ENCODE peak calls at places on chromosomes 13 and 19, in eight cellular contexts. T, A, B, N, L, Q, I and S are unnamed samples.

GRCh38 chr19:1377965-1378785 is 5.5 kb upstream of the NDUFS7 start:
- ATAC-seq in T (no peak), A (no peak), B (no peak), N (no peak), L (peak; percentile 8), Q (peak; percentile 16), I (no peak), S (no peak)

GRCh38 chr19:33000910-33001309 is 28.9 kb downstream of the FAAP24 start:
- ATAC-seq in T (no peak), A (no peak), B (no peak), N (no peak), L (no peak), Q (no peak), I (no peak), S (no peak)

GRCh38 chr13:50580684-50581305 is 262.7 kb downstream of the DLEU7 start:
- ATAC-seq in T (peak; percentile 78), A (peak; percentile 93), B (no peak), N (no peak), L (no peak), Q (no peak), I (peak; percentile 55), S (peak; percentile 65)

GRCh38 chr13:34654682-34655081 is 287.4 kb upstream of the NBEA start:
- ATAC-seq in T (no peak), A (peak; percentile 95), B (no peak), N (no peak), L (peak; percentile 55), Q (peak; percentile 75), I (no peak), S (no peak)

GRCh38 chr19:41299046-41299754 is 10.8 kb upstream of the CCDC97 start:
- ATAC-seq in T (no peak), A (peak; percentile 40), B (no peak), N (no peak), L (peak; percentile 25), Q (peak; percentile 59), I (no peak), S (no peak)

GRCh38 chr19:52662631-52663030 is 24.5 kb upstream of the ZNF83 start:
- ATAC-seq in T (no peak), A (no peak), B (no peak), N (peak; percentile 93), L (no peak), Q (no peak), I (no peak), S (no peak)

GRCh38 chr13:113327766-113328391 is 30.8 kb downstream of the LAMP1 start:
- ATAC-seq in T (no peak), A (peak; percentile 81), B (peak; percentile 63), N (no peak), L (no peak), Q (no peak), I (no peak), S (no peak)

GRCh38 chr13:48009298-48009697 is 8.2 kb upstream of the SUCLA2 start:
- ATAC-seq in T (no peak), A (no peak), B (no peak), N (peak; percentile 96), L (no peak), Q (no peak), I (no peak), S (no peak)

GRCh38 chr19:18053571-18054219 is 33.0 kb downstream of the IL12RB1 start:
- ATAC-seq in T (no peak), A (no peak), B (no peak), N (no peak), L (no peak), Q (no peak), I (no peak), S (no peak)

GRCh38 chr19:44113784-44114390 is 688 bp downstream of the ZNF225 start:
- ATAC-seq in T (no peak), A (peak; percentile 3), B (peak; percentile 19), N (no peak), L (no peak), Q (no peak), I (no peak), S (peak; percentile 27)

GRCh38 chr19:4360641-4361151 is 17.3 kb downstream of the MPND start:
- ATAC-seq in T (peak; percentile 6), A (no peak), B (no peak), N (no peak), L (peak; percentile 26), Q (no peak), I (no peak), S (no peak)

GRCh38 chr13:25446261-25446660 is 74.5 kb downstream of the ATP8A2 start:
- ATAC-seq in T (no peak), A (no peak), B (no peak), N (no peak), L (no peak), Q (no peak), I (no peak), S (no peak)

GRCh38 chr19:801861-802496 is 4.7 kb downstream of the PTBP1 start:
- ATAC-seq in T (no peak), A (peak; percentile 10), B (no peak), N (no peak), L (no peak), Q (peak; percentile 7), I (no peak), S (no peak)

GRCh38 chr13:89053418-89053817 is 1382.2 kb downstream of the SLITRK5 start:
- ATAC-seq in T (no peak), A (no peak), B (no peak), N (no peak), L (no peak), Q (no peak), I (no peak), S (no peak)

GRCh38 chr13:50244913-50245574 is 229.8 kb downstream of the KCNRG start:
- ATAC-seq in T (peak; percentile 98), A (no peak), B (peak; percentile 98), N (peak; percentile 96), L (no peak), Q (peak; percentile 86), I (peak; percentile 95), S (peak; percentile 93)

GRCh38 chr19:14603990-14604387 is 21.1 kb downstream of the CLEC17A start:
- ATAC-seq in T (peak; percentile 77), A (no peak), B (no peak), N (no peak), L (no peak), Q (no peak), I (peak; percentile 80), S (peak; percentile 79)

GRCh38 chr19:42512743-42513304 is 15.5 kb downstream of the CEACAM1 start:
- ATAC-seq in T (peak; percentile 95), A (no peak), B (peak; percentile 67), N (no peak), L (no peak), Q (no peak), I (peak; percentile 94), S (peak; percentile 81)

GRCh38 chr19:39133431-39134270 is 8.1 kb downstream of the PAK4 start:
- ATAC-seq in T (no peak), A (peak; percentile 17), B (no peak), N (peak; percentile 9), L (no peak), Q (peak; percentile 38), I (no peak), S (no peak)

GRCh38 chr19:7605490-7606222 is 10.0 kb downstream of the CAMSAP3 start:
- ATAC-seq in T (peak; percentile 62), A (no peak), B (peak; percentile 68), N (peak; percentile 65), L (no peak), Q (no peak), I (peak; percentile 38), S (peak; percentile 71)

GRCh38 chr13:24038846-24039330 is 121.6 kb upstream of the SPATA13 start:
- ATAC-seq in T (no peak), A (peak; percentile 50), B (peak; percentile 37), N (no peak), L (peak; percentile 43), Q (peak; percentile 90), I (no peak), S (no peak)

GRCh38 chr13:74758188-74758587 is 624.0 kb upstream of the KLF12 start:
- ATAC-seq in T (no peak), A (no peak), B (no peak), N (no peak), L (no peak), Q (no peak), I (no peak), S (no peak)

GRCh38 chr19:32206065-32206464 is 139.3 kb upstream of the ZNF507 start:
- ATAC-seq in T (no peak), A (no peak), B (no peak), N (no peak), L (no peak), Q (no peak), I (no peak), S (no peak)

GRCh38 chr19:40691421-40692211 is 1.2 kb upstream of the NUMBL start:
- ATAC-seq in T (no peak), A (no peak), B (no peak), N (no peak), L (no peak), Q (no peak), I (no peak), S (no peak)

GRCh38 chr19:8393192-8393870 is 3.2 kb downstream of the RAB11B start:
- ATAC-seq in T (no peak), A (no peak), B (no peak), N (no peak), L (no peak), Q (no peak), I (no peak), S (no peak)

GRCh38 chr13:48231948-48232347 is 1.1 kb upstream of the ITM2B start:
- ATAC-seq in T (no peak), A (peak; percentile 7), B (no peak), N (no peak), L (no peak), Q (peak; percentile 26), I (no peak), S (no peak)

GRCh38 chr19:412356-413355 is 3.7 kb upstream of the C2CD4C start:
- ATAC-seq in T (no peak), A (no peak), B (no peak), N (no peak), L (no peak), Q (no peak), I (no peak), S (no peak)

GRCh38 chr13:38733146-38733545 is 46.3 kb downstream of the FREM2 start:
- ATAC-seq in T (no peak), A (no peak), B (no peak), N (no peak), L (no peak), Q (no peak), I (no peak), S (no peak)

GRCh38 chr19:1183543-1184172 is 9.6 kb upstream of the SBNO2 start:
- ATAC-seq in T (no peak), A (no peak), B (peak; percentile 42), N (peak; percentile 39), L (no peak), Q (no peak), I (peak; percentile 34), S (peak; percentile 37)

GRCh38 chr19:13339869-13340268 is 166.4 kb downstream of the CACNA1A start:
- ATAC-seq in T (no peak), A (no peak), B (no peak), N (no peak), L (no peak), Q (no peak), I (no peak), S (no peak)

GRCh38 chr19:7733376-7733775 is 1.5 kb upstream of the CLEC4G start:
- ATAC-seq in T (no peak), A (no peak), B (no peak), N (no peak), L (no peak), Q (no peak), I (no peak), S (no peak)

GRCh38 chr19:41325947-41326706 is 16.2 kb downstream of the CCDC97 start:
- ATAC-seq in T (no peak), A (peak; percentile 30), B (no peak), N (no peak), L (no peak), Q (no peak), I (no peak), S (no peak)

GRCh38 chr13:48249018-48249417 is 16.0 kb downstream of the ITM2B start:
- ATAC-seq in T (peak; percentile 92), A (no peak), B (peak; percentile 96), N (no peak), L (no peak), Q (no peak), I (peak; percentile 89), S (peak; percentile 97)

GRCh38 chr19:55626350-55626749 is 2.0 kb upstream of the ZNF784 start:
- ATAC-seq in T (peak; percentile 70), A (no peak), B (peak; percentile 72), N (no peak), L (no peak), Q (no peak), I (peak; percentile 60), S (peak; percentile 82)

GRCh38 chr19:2171349-2172145 is 7.8 kb downstream of the DOT1L start:
- ATAC-seq in T (peak; percentile 83), A (no peak), B (peak; percentile 80), N (no peak), L (no peak), Q (no peak), I (peak; percentile 80), S (peak; percentile 73)